ENCODE peak calls at places on chromosomes 1 and 21, in four cellular contexts. One of them, this sample, is unnamed. For H3K4me1, the result is how much of the 10 kb centered on the place peaks cover.

GRCh38 chr1:59198565-59198964 is 98.3 kb upstream of the FGGY start:
- DNase-seq in cardiac muscle cell: no peak
- DNase-seq in spleen: no peak
- DNase-seq in naive thymus-derived CD4-positive, alpha-beta T cell: no peak
- DNase-seq in this sample: no peak

GRCh38 chr1:172533511-172534116 is 664 bp downstream of the SUCO start:
- DNase-seq in naive thymus-derived CD4-positive, alpha-beta T cell: peak
- DNase-seq in spleen: peak
- DNase-seq in cardiac muscle cell: peak
- DNase-seq in this sample: no peak

GRCh38 chr1:32736812-32737791 is 34.5 kb upstream of the SYNC start:
- DNase-seq in cardiac muscle cell: no peak
- DNase-seq in spleen: no peak
- DNase-seq in naive thymus-derived CD4-positive, alpha-beta T cell: no peak
- DNase-seq in this sample: no peak

GRCh38 chr1:10538608-10539355 is 64.0 kb downstream of the PEX14 start:
- DNase-seq in naive thymus-derived CD4-positive, alpha-beta T cell: no peak
- DNase-seq in cardiac muscle cell: peak
- DNase-seq in spleen: no peak
- DNase-seq in this sample: no peak

GRCh38 chr1:81008298-81008697 is 792.4 kb upstream of the ADGRL2 start:
- DNase-seq in cardiac muscle cell: no peak
- DNase-seq in naive thymus-derived CD4-positive, alpha-beta T cell: no peak
- DNase-seq in spleen: no peak
- DNase-seq in this sample: no peak

GRCh38 chr1:145978860-145979745 is 14.6 kb downstream of the POLR3GL start:
- DNase-seq in naive thymus-derived CD4-positive, alpha-beta T cell: peak
- DNase-seq in cardiac muscle cell: peak
- DNase-seq in spleen: peak
- DNase-seq in this sample: peak

GRCh38 chr1:182459949-182460348 is 10.0 kb downstream of the RGSL1 start:
- DNase-seq in spleen: no peak
- DNase-seq in cardiac muscle cell: no peak
- DNase-seq in naive thymus-derived CD4-positive, alpha-beta T cell: no peak
- DNase-seq in this sample: no peak

GRCh38 chr1:10733967-10734366 is 62.5 kb downstream of the CASZ1 start:
- DNase-seq in cardiac muscle cell: no peak
- DNase-seq in spleen: no peak
- DNase-seq in naive thymus-derived CD4-positive, alpha-beta T cell: no peak
- DNase-seq in this sample: no peak

GRCh38 chr1:243364866-243365265 is 109.0 kb downstream of the SDCCAG8 start:
- DNase-seq in spleen: no peak
- DNase-seq in cardiac muscle cell: no peak
- DNase-seq in naive thymus-derived CD4-positive, alpha-beta T cell: no peak
- DNase-seq in this sample: no peak

GRCh38 chr1:88708011-88708410 is 23.9 kb downstream of the PKN2 start:
- DNase-seq in cardiac muscle cell: no peak
- DNase-seq in spleen: no peak
- DNase-seq in naive thymus-derived CD4-positive, alpha-beta T cell: no peak
- DNase-seq in this sample: no peak

GRCh38 chr1:167489581-167490340 is 28.6 kb downstream of the CD247 start:
- DNase-seq in naive thymus-derived CD4-positive, alpha-beta T cell: peak
- DNase-seq in cardiac muscle cell: no peak
- DNase-seq in spleen: no peak
- DNase-seq in this sample: no peak

GRCh38 chr1:38923607-38924006 is 18.0 kb downstream of the RHBDL2 start:
- DNase-seq in naive thymus-derived CD4-positive, alpha-beta T cell: no peak
- DNase-seq in spleen: no peak
- DNase-seq in cardiac muscle cell: no peak
- DNase-seq in this sample: no peak

GRCh38 chr1:41650176-41650519 is 165.7 kb upstream of the EDN2 start:
- DNase-seq in naive thymus-derived CD4-positive, alpha-beta T cell: no peak
- DNase-seq in spleen: peak
- DNase-seq in cardiac muscle cell: no peak
- DNase-seq in this sample: peak

GRCh38 chr21:26977741-26978140 is 10.9 kb upstream of the ADAMTS5 start:
- DNase-seq in naive thymus-derived CD4-positive, alpha-beta T cell: no peak
- DNase-seq in spleen: no peak
- DNase-seq in cardiac muscle cell: no peak
- DNase-seq in this sample: no peak

GRCh38 chr21:38843379-38843778 is 37.6 kb downstream of the ETS2 start:
- DNase-seq in naive thymus-derived CD4-positive, alpha-beta T cell: no peak
- DNase-seq in cardiac muscle cell: no peak
- DNase-seq in spleen: no peak
- DNase-seq in this sample: no peak

GRCh38 chr1:239545466-239545865 is 159.1 kb downstream of the CHRM3 start:
- DNase-seq in cardiac muscle cell: peak
- DNase-seq in naive thymus-derived CD4-positive, alpha-beta T cell: no peak
- DNase-seq in spleen: no peak
- DNase-seq in this sample: no peak

GRCh38 chr1:15764269-15764764 is 5.7 kb downstream of the FBLIM1 start:
- DNase-seq in cardiac muscle cell: no peak
- DNase-seq in naive thymus-derived CD4-positive, alpha-beta T cell: no peak
- DNase-seq in spleen: no peak
- DNase-seq in this sample: no peak

GRCh38 chr1:153842006-153842471 is 66.8 kb downstream of the SLC27A3 start:
- DNase-seq in naive thymus-derived CD4-positive, alpha-beta T cell: no peak
- DNase-seq in cardiac muscle cell: no peak
- DNase-seq in spleen: no peak
- DNase-seq in this sample: no peak

GRCh38 chr1:55474168-55474786 is 259.1 kb upstream of the USP24 start:
- DNase-seq in cardiac muscle cell: peak
- DNase-seq in spleen: no peak
- DNase-seq in naive thymus-derived CD4-positive, alpha-beta T cell: no peak
- DNase-seq in this sample: no peak

GRCh38 chr1:231100393-231100792 is 60.3 kb upstream of the FAM89A start:
- DNase-seq in cardiac muscle cell: peak
- DNase-seq in spleen: no peak
- DNase-seq in naive thymus-derived CD4-positive, alpha-beta T cell: no peak
- DNase-seq in this sample: no peak

GRCh38 chr1:87325982-87326738 is 2.5 kb upstream of the LMO4 start:
- DNase-seq in cardiac muscle cell: peak
- DNase-seq in naive thymus-derived CD4-positive, alpha-beta T cell: peak
- DNase-seq in spleen: no peak
- DNase-seq in this sample: no peak

GRCh38 chr1:246695666-246696065 is 28.5 kb upstream of the SCCPDH start:
- DNase-seq in spleen: no peak
- DNase-seq in cardiac muscle cell: no peak
- DNase-seq in naive thymus-derived CD4-positive, alpha-beta T cell: no peak
- DNase-seq in this sample: no peak

GRCh38 chr1:67708606-67709005 is 23.6 kb downstream of the GADD45A start:
- DNase-seq in naive thymus-derived CD4-positive, alpha-beta T cell: no peak
- DNase-seq in cardiac muscle cell: no peak
- DNase-seq in spleen: no peak
- DNase-seq in this sample: no peak

GRCh38 chr1:53656062-53656915 is 82.7 kb downstream of the GLIS1 start:
- DNase-seq in cardiac muscle cell: peak
- DNase-seq in spleen: peak
- DNase-seq in naive thymus-derived CD4-positive, alpha-beta T cell: no peak
- DNase-seq in this sample: peak

GRCh38 chr1:234936631-234937389 is 191.8 kb downstream of the TOMM20 start:
- DNase-seq in spleen: no peak
- DNase-seq in cardiac muscle cell: peak
- DNase-seq in naive thymus-derived CD4-positive, alpha-beta T cell: no peak
- DNase-seq in this sample: no peak

GRCh38 chr1:104105466-104105865 is 355.8 kb downstream of the AMY1C start:
- DNase-seq in cardiac muscle cell: no peak
- DNase-seq in naive thymus-derived CD4-positive, alpha-beta T cell: no peak
- DNase-seq in spleen: no peak
- DNase-seq in this sample: no peak

GRCh38 chr1:172990598-172991215 is 60.0 kb downstream of the TNFSF18 start:
- DNase-seq in spleen: no peak
- DNase-seq in cardiac muscle cell: peak
- DNase-seq in naive thymus-derived CD4-positive, alpha-beta T cell: no peak
- DNase-seq in this sample: no peak

GRCh38 chr1:24506706-24507422 is 4.2 kb downstream of the RCAN3 start:
- DNase-seq in spleen: no peak
- DNase-seq in naive thymus-derived CD4-positive, alpha-beta T cell: peak
- DNase-seq in cardiac muscle cell: no peak
- DNase-seq in this sample: no peak

GRCh38 chr1:2416403-2416802 is 4.0 kb upstream of the PEX10 start:
- DNase-seq in cardiac muscle cell: no peak
- DNase-seq in naive thymus-derived CD4-positive, alpha-beta T cell: no peak
- DNase-seq in spleen: no peak
- DNase-seq in this sample: no peak

GRCh38 chr1:2414297-2414958 is 2.1 kb upstream of the PEX10 start:
- DNase-seq in naive thymus-derived CD4-positive, alpha-beta T cell: peak
- DNase-seq in cardiac muscle cell: peak
- DNase-seq in spleen: peak
- DNase-seq in this sample: peak

GRCh38 chr1:2415337-2415736 is 3.0 kb upstream of the PEX10 start:
- DNase-seq in spleen: no peak
- DNase-seq in cardiac muscle cell: no peak
- DNase-seq in naive thymus-derived CD4-positive, alpha-beta T cell: no peak
- DNase-seq in this sample: no peak

GRCh38 chr1:2417083-2417832 is 4.9 kb upstream of the PEX10 start:
- DNase-seq in cardiac muscle cell: no peak
- DNase-seq in spleen: no peak
- DNase-seq in naive thymus-derived CD4-positive, alpha-beta T cell: no peak
- DNase-seq in this sample: no peak

GRCh38 chr1:2415801-2416208 is 3.4 kb upstream of the PEX10 start:
- DNase-seq in cardiac muscle cell: no peak
- DNase-seq in spleen: peak
- DNase-seq in naive thymus-derived CD4-positive, alpha-beta T cell: no peak
- DNase-seq in this sample: no peak
- H3K4me3 ChIP-seq in cardiac muscle cell: no peak
- H3K4me3 ChIP-seq in spleen: peak
- H3K4me3 ChIP-seq in naive thymus-derived CD4-positive, alpha-beta T cell: peak
- H3K4me3 ChIP-seq in this sample: no peak

GRCh38 chr1:206713070-206713469 is 28.4 kb downstream of the MAPKAPK2 start:
- DNase-seq in naive thymus-derived CD4-positive, alpha-beta T cell: no peak
- DNase-seq in cardiac muscle cell: no peak
- DNase-seq in spleen: no peak
- DNase-seq in this sample: peak
- H3K4me1 ChIP-seq in naive thymus-derived CD4-positive, alpha-beta T cell: under half
- H3K4me1 ChIP-seq in cardiac muscle cell: half or more
- H3K4me1 ChIP-seq in spleen: half or more
- H3K4me1 ChIP-seq in this sample: under half

DNA sequence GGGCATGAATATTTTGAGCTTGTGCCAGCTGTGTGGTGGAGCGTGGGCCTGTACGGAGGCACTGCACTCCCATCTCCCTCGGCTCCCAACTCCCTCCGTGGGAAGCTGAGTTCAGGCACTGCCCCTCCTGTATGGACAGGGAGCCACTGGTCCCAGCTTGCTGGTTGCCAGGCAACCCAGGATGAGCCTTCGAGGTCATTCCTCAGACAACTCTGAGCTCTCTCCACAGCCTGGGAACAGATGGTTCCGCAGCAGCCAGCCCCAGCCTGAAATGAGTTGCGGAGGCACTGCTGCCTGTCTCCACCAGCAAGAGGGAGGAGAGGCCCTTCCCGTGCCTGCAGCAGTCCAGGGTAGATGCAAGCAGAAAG is 58.4 kb upstream of the TENT5B start:
- DNase-seq in cardiac muscle cell: peak
- DNase-seq in spleen: no peak
- DNase-seq in naive thymus-derived CD4-positive, alpha-beta T cell: no peak
- DNase-seq in this sample: no peak
- H3K4me3 ChIP-seq in cardiac muscle cell: no peak
- H3K4me3 ChIP-seq in spleen: no peak
- H3K4me3 ChIP-seq in naive thymus-derived CD4-positive, alpha-beta T cell: no peak
- H3K4me3 ChIP-seq in this sample: no peak

GRCh38 chr21:35719105-35719504 is 341.2 kb downstream of the SETD4 start:
- DNase-seq in naive thymus-derived CD4-positive, alpha-beta T cell: no peak
- DNase-seq in cardiac muscle cell: no peak
- DNase-seq in spleen: no peak
- DNase-seq in this sample: no peak
- H3K4me1 ChIP-seq in naive thymus-derived CD4-positive, alpha-beta T cell: under half
- H3K4me1 ChIP-seq in cardiac muscle cell: under half
- H3K4me1 ChIP-seq in spleen: under half
- H3K4me1 ChIP-seq in this sample: under half

GRCh38 chr1:8377382-8377928 is 59.5 kb downstream of the SLC45A1 start:
- DNase-seq in naive thymus-derived CD4-positive, alpha-beta T cell: no peak
- DNase-seq in cardiac muscle cell: no peak
- DNase-seq in spleen: no peak
- DNase-seq in this sample: no peak
- H3K4me3 ChIP-seq in naive thymus-derived CD4-positive, alpha-beta T cell: no peak
- H3K4me3 ChIP-seq in cardiac muscle cell: no peak
- H3K4me3 ChIP-seq in spleen: no peak
- H3K4me3 ChIP-seq in this sample: no peak

This sample was measured in aorta.